ENCODE peak calls at places on chromosomes 6 and 20, in nine cellular contexts. One of them, this sample, is unnamed.

GRCh38 chr20:59564171-59564570 is 40.2 kb upstream of the PHACTR3 start:
- DNase-seq in cerebellar cortex: no peak
- DNase-seq in A549: no peak
- DNase-seq in NCI-H1092: no peak
- DNase-seq in activated T-helper 1 cell treated with anti-CD3 and anti-CD28 coated beads, Interleukin-12 subunit alpha, Interleukin-12 subunit beta, Interleukin-2, Interleukin-4 antibody, amounts not matched to agents 30 ng/mL and 10 ng/mL and 1 ng/mL, durations not matched to agents 14 hours and 24 hours and 36 hours: no peak
- DNase-seq in activated T-cell treated with anti-CD3 and anti-CD28 coated beads for 1 hour: no peak
- DNase-seq in neural crest cell: no peak
- DNase-seq in CD4-positive, alpha-beta T cell: no peak
- DNase-seq in cardiac fibroblast: no peak
- DNase-seq in this sample: no peak

GRCh38 chr6:98574991-98575390 is 259.4 kb upstream of the POU3F2 start:
- DNase-seq in A549: peak; percentile 0
- DNase-seq in activated T-helper 1 cell treated with anti-CD3 and anti-CD28 coated beads, Interleukin-12 subunit alpha, Interleukin-12 subunit beta, Interleukin-2, Interleukin-4 antibody, amounts not matched to agents 30 ng/mL and 10 ng/mL and 1 ng/mL, durations not matched to agents 14 hours and 24 hours and 36 hours: no peak
- DNase-seq in CD4-positive, alpha-beta T cell: no peak
- DNase-seq in NCI-H1092: no peak
- DNase-seq in cerebellar cortex: no peak
- DNase-seq in cardiac fibroblast: no peak
- DNase-seq in activated T-cell treated with anti-CD3 and anti-CD28 coated beads for 1 hour: no peak
- DNase-seq in neural crest cell: no peak
- DNase-seq in this sample: no peak

GRCh38 chr6:99146716-99147115 is 199.0 kb upstream of the FBXL4 start:
- DNase-seq in NCI-H1092: no peak
- DNase-seq in activated T-cell treated with anti-CD3 and anti-CD28 coated beads for 1 hour: no peak
- DNase-seq in neural crest cell: no peak
- DNase-seq in CD4-positive, alpha-beta T cell: no peak
- DNase-seq in A549: no peak
- DNase-seq in cerebellar cortex: peak; percentile 79
- DNase-seq in cardiac fibroblast: no peak
- DNase-seq in activated T-helper 1 cell treated with anti-CD3 and anti-CD28 coated beads, Interleukin-12 subunit alpha, Interleukin-12 subunit beta, Interleukin-2, Interleukin-4 antibody, amounts not matched to agents 30 ng/mL and 10 ng/mL and 1 ng/mL, durations not matched to agents 14 hours and 24 hours and 36 hours: no peak
- DNase-seq in this sample: no peak

GRCh38 chr20:1377341-1377871 is 15.4 kb downstream of the FKBP1A start:
- DNase-seq in NCI-H1092: no peak
- DNase-seq in activated T-helper 1 cell treated with anti-CD3 and anti-CD28 coated beads, Interleukin-12 subunit alpha, Interleukin-12 subunit beta, Interleukin-2, Interleukin-4 antibody, amounts not matched to agents 30 ng/mL and 10 ng/mL and 1 ng/mL, durations not matched to agents 14 hours and 24 hours and 36 hours: no peak
- DNase-seq in CD4-positive, alpha-beta T cell: no peak
- DNase-seq in activated T-cell treated with anti-CD3 and anti-CD28 coated beads for 1 hour: no peak
- DNase-seq in cardiac fibroblast: no peak
- DNase-seq in A549: no peak
- DNase-seq in neural crest cell: no peak
- DNase-seq in cerebellar cortex: no peak
- DNase-seq in this sample: no peak

GRCh38 chr6:106599440-106599839 is 29.9 kb downstream of the RTN4IP1 start:
- DNase-seq in activated T-helper 1 cell treated with anti-CD3 and anti-CD28 coated beads, Interleukin-12 subunit alpha, Interleukin-12 subunit beta, Interleukin-2, Interleukin-4 antibody, amounts not matched to agents 30 ng/mL and 10 ng/mL and 1 ng/mL, durations not matched to agents 14 hours and 24 hours and 36 hours: no peak
- DNase-seq in NCI-H1092: no peak
- DNase-seq in A549: no peak
- DNase-seq in CD4-positive, alpha-beta T cell: no peak
- DNase-seq in cerebellar cortex: no peak
- DNase-seq in cardiac fibroblast: no peak
- DNase-seq in neural crest cell: no peak
- DNase-seq in activated T-cell treated with anti-CD3 and anti-CD28 coated beads for 1 hour: no peak
- DNase-seq in this sample: no peak

GRCh38 chr20:36720510-36720909 is 25.4 kb downstream of the NDRG3 start:
- DNase-seq in cardiac fibroblast: no peak
- DNase-seq in A549: no peak
- DNase-seq in activated T-helper 1 cell treated with anti-CD3 and anti-CD28 coated beads, Interleukin-12 subunit alpha, Interleukin-12 subunit beta, Interleukin-2, Interleukin-4 antibody, amounts not matched to agents 30 ng/mL and 10 ng/mL and 1 ng/mL, durations not matched to agents 14 hours and 24 hours and 36 hours: no peak
- DNase-seq in cerebellar cortex: no peak
- DNase-seq in NCI-H1092: no peak
- DNase-seq in CD4-positive, alpha-beta T cell: no peak
- DNase-seq in activated T-cell treated with anti-CD3 and anti-CD28 coated beads for 1 hour: no peak
- DNase-seq in neural crest cell: no peak
- DNase-seq in this sample: no peak

GRCh38 chr6:138454976-138455706 is 44.2 kb downstream of the NHSL1 start:
- DNase-seq in CD4-positive, alpha-beta T cell: peak; percentile 30
- DNase-seq in NCI-H1092: no peak
- DNase-seq in activated T-helper 1 cell treated with anti-CD3 and anti-CD28 coated beads, Interleukin-12 subunit alpha, Interleukin-12 subunit beta, Interleukin-2, Interleukin-4 antibody, amounts not matched to agents 30 ng/mL and 10 ng/mL and 1 ng/mL, durations not matched to agents 14 hours and 24 hours and 36 hours: peak; percentile 46
- DNase-seq in cardiac fibroblast: no peak
- DNase-seq in neural crest cell: no peak
- DNase-seq in cerebellar cortex: no peak
- DNase-seq in A549: peak; percentile 29
- DNase-seq in activated T-cell treated with anti-CD3 and anti-CD28 coated beads for 1 hour: peak; percentile 48
- DNase-seq in this sample: no peak

GRCh38 chr20:18166939-18167338 is 29.3 kb downstream of the KAT14 start:
- DNase-seq in NCI-H1092: no peak
- DNase-seq in activated T-cell treated with anti-CD3 and anti-CD28 coated beads for 1 hour: no peak
- DNase-seq in A549: no peak
- DNase-seq in cerebellar cortex: no peak
- DNase-seq in neural crest cell: no peak
- DNase-seq in activated T-helper 1 cell treated with anti-CD3 and anti-CD28 coated beads, Interleukin-12 subunit alpha, Interleukin-12 subunit beta, Interleukin-2, Interleukin-4 antibody, amounts not matched to agents 30 ng/mL and 10 ng/mL and 1 ng/mL, durations not matched to agents 14 hours and 24 hours and 36 hours: no peak
- DNase-seq in CD4-positive, alpha-beta T cell: no peak
- DNase-seq in cardiac fibroblast: no peak
- DNase-seq in this sample: no peak

GRCh38 chr6:34527751-34528670 is 28.1 kb downstream of the SPDEF start:
- DNase-seq in NCI-H1092: no peak
- DNase-seq in activated T-cell treated with anti-CD3 and anti-CD28 coated beads for 1 hour: no peak
- DNase-seq in A549: no peak
- DNase-seq in cardiac fibroblast: no peak
- DNase-seq in activated T-helper 1 cell treated with anti-CD3 and anti-CD28 coated beads, Interleukin-12 subunit alpha, Interleukin-12 subunit beta, Interleukin-2, Interleukin-4 antibody, amounts not matched to agents 30 ng/mL and 10 ng/mL and 1 ng/mL, durations not matched to agents 14 hours and 24 hours and 36 hours: no peak
- DNase-seq in neural crest cell: no peak
- DNase-seq in CD4-positive, alpha-beta T cell: no peak
- DNase-seq in cerebellar cortex: no peak
- DNase-seq in this sample: no peak

GRCh38 chr6:15623282-15624116 is 39.3 kb downstream of the DTNBP1 start:
- DNase-seq in cerebellar cortex: peak; percentile 65
- DNase-seq in activated T-helper 1 cell treated with anti-CD3 and anti-CD28 coated beads, Interleukin-12 subunit alpha, Interleukin-12 subunit beta, Interleukin-2, Interleukin-4 antibody, amounts not matched to agents 30 ng/mL and 10 ng/mL and 1 ng/mL, durations not matched to agents 14 hours and 24 hours and 36 hours: no peak
- DNase-seq in neural crest cell: no peak
- DNase-seq in activated T-cell treated with anti-CD3 and anti-CD28 coated beads for 1 hour: no peak
- DNase-seq in NCI-H1092: no peak
- DNase-seq in A549: no peak
- DNase-seq in cardiac fibroblast: peak; percentile 50
- DNase-seq in CD4-positive, alpha-beta T cell: no peak
- DNase-seq in this sample: no peak